ENCODE peak calls at places on chromosomes 5 and 9, in four cellular contexts. One of them, this sample, is unnamed.
A peak's percentile ranks its signal among the peaks of the same experiment; 100 is the strongest.

GRCh38 chr5:132258102-132259060 is 885 bp downstream of the PDLIM4 start:
- DNase-seq in cardiac fibroblast: no peak
- DNase-seq in A673: no peak
- DNase-seq in fibroblast of mammary gland: peak; percentile 61
- DNase-seq in this sample: no peak

GRCh38 chr5:31593676-31594075 is 45.3 kb upstream of the PDZD2 start:
- DNase-seq in cardiac fibroblast: no peak
- DNase-seq in A673: no peak
- DNase-seq in fibroblast of mammary gland: no peak
- DNase-seq in this sample: no peak

GRCh38 chr9:2180704-2181103 is 165.6 kb downstream of the SMARCA2 start:
- DNase-seq in cardiac fibroblast: no peak
- DNase-seq in A673: no peak
- DNase-seq in fibroblast of mammary gland: no peak
- DNase-seq in this sample: no peak

GRCh38 chr9:123007269-123007668 is 26.2 kb upstream of the GPR21 start:
- DNase-seq in cardiac fibroblast: no peak
- DNase-seq in A673: no peak
- DNase-seq in fibroblast of mammary gland: no peak
- DNase-seq in this sample: no peak

GRCh38 chr9:32828861-32829260 is 45.5 kb downstream of the TMEM215 start:
- DNase-seq in cardiac fibroblast: no peak
- DNase-seq in A673: no peak
- DNase-seq in fibroblast of mammary gland: no peak
- DNase-seq in this sample: no peak

GRCh38 chr5:147391781-147392180 is 118.1 kb downstream of the DPYSL3 start:
- DNase-seq in cardiac fibroblast: peak; percentile 85
- DNase-seq in A673: peak; percentile 50
- DNase-seq in fibroblast of mammary gland: peak; percentile 96
- DNase-seq in this sample: no peak

GRCh38 chr5:176387384-176387925 is 943 bp downstream of the NOP16 start:
- DNase-seq in cardiac fibroblast: no peak
- DNase-seq in A673: no peak
- DNase-seq in fibroblast of mammary gland: no peak
- DNase-seq in this sample: no peak

GRCh38 chr5:32475338-32476097 is 31.0 kb upstream of the ZFR start:
- DNase-seq in cardiac fibroblast: peak; percentile 15
- DNase-seq in A673: peak; percentile 49
- DNase-seq in fibroblast of mammary gland: no peak
- DNase-seq in this sample: no peak

GRCh38 chr5:74516217-74516636 is 124.3 kb downstream of the ENC1 start:
- DNase-seq in cardiac fibroblast: no peak
- DNase-seq in A673: no peak
- DNase-seq in fibroblast of mammary gland: peak; percentile 53
- DNase-seq in this sample: no peak

GRCh38 chr9:128787583-128788156 is 617 bp downstream of the TBC1D13 start:
- DNase-seq in cardiac fibroblast: peak; percentile 20
- DNase-seq in A673: peak; percentile 22
- DNase-seq in fibroblast of mammary gland: no peak
- DNase-seq in this sample: no peak

GRCh38 chr5:170300361-170301013 is 2.9 kb upstream of the LCP2 start:
- DNase-seq in cardiac fibroblast: no peak
- DNase-seq in A673: no peak
- DNase-seq in fibroblast of mammary gland: no peak
- DNase-seq in this sample: peak; percentile 54

GRCh38 chr9:131402738-131403492 is 9.0 kb downstream of the PRRC2B start:
- DNase-seq in cardiac fibroblast: peak; percentile 95
- DNase-seq in A673: no peak
- DNase-seq in fibroblast of mammary gland: peak; percentile 94
- DNase-seq in this sample: peak; percentile 84

GRCh38 chr5:136109453-136109852 is 23.2 kb upstream of the SMAD5 start:
- DNase-seq in cardiac fibroblast: no peak
- DNase-seq in A673: no peak
- DNase-seq in fibroblast of mammary gland: no peak
- DNase-seq in this sample: no peak

GRCh38 chr5:138336952-138337684 is 948 bp upstream of the FAM53C start:
- DNase-seq in cardiac fibroblast: peak; percentile 88
- DNase-seq in A673: no peak
- DNase-seq in fibroblast of mammary gland: peak; percentile 82
- DNase-seq in this sample: peak; percentile 83

GRCh38 chr9:86837345-86837744 is 110.0 kb downstream of the GAS1 start:
- DNase-seq in cardiac fibroblast: no peak
- DNase-seq in A673: no peak
- DNase-seq in fibroblast of mammary gland: no peak
- DNase-seq in this sample: no peak

GRCh38 chr9:97354637-97355036 is 47.2 kb downstream of the CCDC180 start:
- DNase-seq in cardiac fibroblast: no peak
- DNase-seq in A673: no peak
- DNase-seq in fibroblast of mammary gland: no peak
- DNase-seq in this sample: no peak

GRCh38 chr5:96432245-96433065 is 593 bp downstream of the PCSK1 start:
- DNase-seq in cardiac fibroblast: no peak
- DNase-seq in A673: peak; percentile 69
- DNase-seq in fibroblast of mammary gland: peak; percentile 49
- DNase-seq in this sample: no peak

GRCh38 chr9:136786451-136786850 is 4.7 kb upstream of the TMEM141 start:
- DNase-seq in cardiac fibroblast: no peak
- DNase-seq in A673: no peak
- DNase-seq in fibroblast of mammary gland: no peak
- DNase-seq in this sample: no peak

GRCh38 chr5:125059255-125060050 is 313.0 kb upstream of the ZNF608 start:
- DNase-seq in cardiac fibroblast: no peak
- DNase-seq in A673: no peak
- DNase-seq in fibroblast of mammary gland: no peak
- DNase-seq in this sample: no peak

GRCh38 chr5:41831155-41831554 is 39.1 kb downstream of the OXCT1 start:
- DNase-seq in cardiac fibroblast: no peak
- DNase-seq in A673: no peak
- DNase-seq in fibroblast of mammary gland: no peak
- DNase-seq in this sample: no peak

GRCh38 chr5:93602261-93603149 is 19.5 kb downstream of the NR2F1 start:
- DNase-seq in cardiac fibroblast: no peak
- DNase-seq in A673: no peak
- DNase-seq in fibroblast of mammary gland: no peak
- DNase-seq in this sample: no peak

GRCh38 chr5:167916706-167917105 is 374.7 kb upstream of the WWC1 start:
- DNase-seq in cardiac fibroblast: peak; percentile 39
- DNase-seq in A673: no peak
- DNase-seq in fibroblast of mammary gland: peak; percentile 16
- DNase-seq in this sample: no peak

GRCh38 chr5:68456756-68457217 is 241.2 kb downstream of the PIK3R1 start:
- DNase-seq in cardiac fibroblast: peak; percentile 59
- DNase-seq in A673: peak; percentile 34
- DNase-seq in fibroblast of mammary gland: peak; percentile 74
- DNase-seq in this sample: no peak

GRCh38 chr5:159642379-159642778 is 273.9 kb upstream of the ADRA1B start:
- DNase-seq in cardiac fibroblast: no peak
- DNase-seq in A673: no peak
- DNase-seq in fibroblast of mammary gland: no peak
- DNase-seq in this sample: no peak
- TF ChIP-seq CTCF in cardiac fibroblast: no peak
- TF ChIP-seq CTCF in A673: no peak
- TF ChIP-seq CTCF in fibroblast of mammary gland: peak; percentile 11
- TF ChIP-seq CTCF in this sample: no peak

GRCh38 chr5:79990205-79990597 is 861 bp downstream of the MTX3 start:
- DNase-seq in cardiac fibroblast: no peak
- DNase-seq in A673: peak; percentile 2
- DNase-seq in fibroblast of mammary gland: peak; percentile 24
- DNase-seq in this sample: no peak

GRCh38 chr5:79986260-79986659 is 4.8 kb downstream of the MTX3 start:
- DNase-seq in cardiac fibroblast: no peak
- DNase-seq in A673: no peak
- DNase-seq in fibroblast of mammary gland: no peak
- DNase-seq in this sample: no peak

GRCh38 chr5:79985288-79985687 is 5.8 kb downstream of the MTX3 start:
- DNase-seq in cardiac fibroblast: no peak
- DNase-seq in A673: no peak
- DNase-seq in fibroblast of mammary gland: no peak
- DNase-seq in this sample: no peak

GRCh38 chr5:79992891-79993290 is 1.8 kb upstream of the MTX3 start:
- DNase-seq in cardiac fibroblast: no peak
- DNase-seq in A673: no peak
- DNase-seq in fibroblast of mammary gland: no peak
- DNase-seq in this sample: no peak

GRCh38 chr5:79990598-79991507 is at the start of gene MTX3:
- DNase-seq in cardiac fibroblast: peak; percentile 85
- DNase-seq in A673: peak; percentile 98
- DNase-seq in fibroblast of mammary gland: peak; percentile 73
- DNase-seq in this sample: peak; percentile 88
- H3K4me3 ChIP-seq in cardiac fibroblast: peak within 1 kb of the TSS; percentile 86
- H3K4me3 ChIP-seq in A673: peak within 1 kb of the TSS; percentile 95
- H3K4me3 ChIP-seq in fibroblast of mammary gland: peak within 1 kb of the TSS; percentile 88
- H3K4me3 ChIP-seq in this sample: peak within 1 kb of the TSS; percentile 92

GRCh38 chr5:180784497-180785097 is 18.0 kb downstream of the MGAT1 start:
- DNase-seq in cardiac fibroblast: peak; percentile 91
- DNase-seq in A673: peak; percentile 59
- DNase-seq in fibroblast of mammary gland: peak; percentile 89
- DNase-seq in this sample: peak; percentile 82
- TF ChIP-seq CTCF in cardiac fibroblast: peak; percentile 76
- TF ChIP-seq CTCF in A673: peak; percentile 60
- TF ChIP-seq CTCF in fibroblast of mammary gland: peak; percentile 90
- TF ChIP-seq CTCF in this sample: peak; percentile 75

GRCh38 chr9:110126986-110127864 is 80.7 kb downstream of the C9orf152 start:
- DNase-seq in cardiac fibroblast: peak; percentile 98
- DNase-seq in A673: no peak
- DNase-seq in fibroblast of mammary gland: peak; percentile 64
- DNase-seq in this sample: peak; percentile 53
- H3K4me3 ChIP-seq in cardiac fibroblast: peak overlapping the region; percentile 41
- H3K4me3 ChIP-seq in A673: no peak overlapping the region
- H3K4me3 ChIP-seq in fibroblast of mammary gland: no peak overlapping the region
- H3K4me3 ChIP-seq in this sample: peak overlapping the region; percentile 41

DNA sequence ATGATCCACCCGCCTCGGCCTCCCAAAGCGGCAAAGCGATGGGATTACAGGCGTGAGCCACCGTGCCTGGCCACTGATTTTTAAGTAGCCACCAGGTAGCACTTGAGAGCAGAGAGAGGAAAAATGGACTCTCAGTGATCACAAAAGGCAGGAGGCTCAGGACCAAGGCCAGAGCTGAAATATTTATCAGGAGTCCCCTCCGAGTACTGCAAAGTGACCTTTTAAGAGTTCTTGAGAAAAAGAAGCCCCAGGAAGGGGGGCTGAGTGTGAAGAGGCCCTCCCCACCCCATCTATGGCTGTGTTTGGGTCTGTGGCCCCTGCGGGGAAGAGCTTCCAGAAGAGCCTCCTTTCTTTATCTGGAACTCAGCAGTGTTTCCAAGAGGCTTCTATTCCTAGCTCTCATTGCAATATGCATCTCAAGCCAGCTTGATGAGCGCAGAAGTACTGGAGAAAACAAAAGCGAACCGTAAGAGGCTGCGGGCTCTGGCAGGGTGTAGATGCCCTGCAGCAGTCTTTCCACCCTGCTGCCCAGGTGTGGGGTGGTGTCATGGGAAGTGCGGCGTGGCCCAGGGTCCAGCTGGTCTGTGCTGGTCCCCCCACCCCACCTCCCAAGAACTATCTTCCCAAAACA is 75.5 kb upstream of the CDK20 start:
- DNase-seq in cardiac fibroblast: no peak
- DNase-seq in A673: no peak
- DNase-seq in fibroblast of mammary gland: no peak
- DNase-seq in this sample: no peak
- TF ChIP-seq CTCF in cardiac fibroblast: no peak
- TF ChIP-seq CTCF in A673: no peak
- TF ChIP-seq CTCF in fibroblast of mammary gland: no peak
- TF ChIP-seq CTCF in this sample: no peak

GRCh38 chr9:100083448-100084144 is 15.2 kb downstream of the ERP44 start:
- DNase-seq in cardiac fibroblast: no peak
- DNase-seq in A673: no peak
- DNase-seq in fibroblast of mammary gland: no peak
- DNase-seq in this sample: no peak
- H3K4me3 ChIP-seq in cardiac fibroblast: no peak overlapping the region
- H3K4me3 ChIP-seq in A673: no peak overlapping the region
- H3K4me3 ChIP-seq in fibroblast of mammary gland: no peak overlapping the region
- H3K4me3 ChIP-seq in this sample: no peak overlapping the region

GRCh38 chr5:59221769-59222168 is 638.9 kb downstream of the RAB3C start:
- DNase-seq in cardiac fibroblast: no peak
- DNase-seq in A673: no peak
- DNase-seq in fibroblast of mammary gland: no peak
- DNase-seq in this sample: no peak
- TF ChIP-seq CTCF in cardiac fibroblast: no peak
- TF ChIP-seq CTCF in A673: no peak
- TF ChIP-seq CTCF in fibroblast of mammary gland: no peak
- TF ChIP-seq CTCF in this sample: no peak

GRCh38 chr5:142683885-142684505 is 1.9 kb downstream of the FGF1 start:
- DNase-seq in cardiac fibroblast: no peak
- DNase-seq in A673: no peak
- DNase-seq in fibroblast of mammary gland: no peak
- DNase-seq in this sample: no peak
- H3K4me3 ChIP-seq in cardiac fibroblast: no peak overlapping the region
- H3K4me3 ChIP-seq in A673: no peak overlapping the region
- H3K4me3 ChIP-seq in fibroblast of mammary gland: no peak overlapping the region
- H3K4me3 ChIP-seq in this sample: no peak overlapping the region

This sample was measured in lower lobe of right lung.